ENCODE peak calls at places on chromosomes 7 and 10, in ten cellular contexts. Y, D, E, S, K, O, F, C, W and Z are unnamed samples.

GRCh38 chr7:7639847-7640220 is 718 bp upstream of the UMAD1 start:
- DNase-seq in Y (no peak), D (no peak), E (no peak), S (no peak), K (peak; percentile 28), O (peak; percentile 37), F (no peak), C (peak; percentile 21), W (peak; percentile 37), Z (no peak)

GRCh38 chr10:99346247-99346646 is 17.1 kb downstream of the CNNM1 start:
- DNase-seq in Y (no peak), D (no peak), E (no peak), S (no peak), K (peak; percentile 82), O (no peak), F (no peak), C (no peak), W (no peak), Z (no peak)

GRCh38 chr10:92720306-92721165 is 30.8 kb downstream of the HHEX start:
- DNase-seq in Y (no peak), D (no peak), E (no peak), S (no peak), K (no peak), O (no peak), F (no peak), C (no peak), W (no peak), Z (no peak)

GRCh38 chr7:142964502-142965246 is 2.5 kb upstream of the KEL start:
- DNase-seq in Y (no peak), D (no peak), E (no peak), S (no peak), K (no peak), O (no peak), F (no peak), C (no peak), W (no peak), Z (no peak)

GRCh38 chr10:47438857-47439474 is 44.9 kb downstream of the ANXA8 start:
- DNase-seq in Y (no peak), D (peak; percentile 63), E (no peak), S (peak; percentile 61), K (peak; percentile 71), O (no peak), F (peak; percentile 62), C (peak; percentile 81), W (peak; percentile 55), Z (peak; percentile 42)

GRCh38 chr7:163298-163695 is 29.1 kb upstream of the FAM20C start:
- DNase-seq in Y (no peak), D (no peak), E (no peak), S (no peak), K (no peak), O (no peak), F (no peak), C (no peak), W (no peak), Z (no peak)

GRCh38 chr10:79102056-79102874 is 33.5 kb downstream of the ZMIZ1 start:
- DNase-seq in Y (peak; percentile 66), D (peak; percentile 54), E (peak; percentile 85), S (peak; percentile 66), K (peak; percentile 78), O (no peak), F (no peak), C (peak; percentile 59), W (peak; percentile 64), Z (no peak)

GRCh38 chr7:116543664-116544063 is 18.8 kb downstream of the CAV1 start:
- DNase-seq in Y (no peak), D (no peak), E (no peak), S (no peak), K (no peak), O (no peak), F (no peak), C (no peak), W (no peak), Z (no peak)

GRCh38 chr10:102120142-102120986 is at the start of gene LDB1:
- DNase-seq in Y (peak; percentile 88), D (peak; percentile 82), E (peak; percentile 81), S (peak; percentile 80), K (peak; percentile 85), O (peak; percentile 76), F (peak; percentile 65), C (peak; percentile 81), W (peak; percentile 81), Z (no peak)

GRCh38 chr10:102119417-102120141 is 589 bp downstream of the LDB1 start:
- DNase-seq in Y (peak; percentile 85), D (peak; percentile 43), E (peak; percentile 88), S (peak; percentile 90), K (peak; percentile 88), O (peak; percentile 83), F (peak; percentile 59), C (peak; percentile 70), W (peak; percentile 82), Z (peak; percentile 85)

GRCh38 chr10:102122450-102122849 is 2.3 kb upstream of the LDB1 start:
- DNase-seq in Y (no peak), D (no peak), E (no peak), S (no peak), K (no peak), O (no peak), F (no peak), C (no peak), W (no peak), Z (no peak)

GRCh38 chr10:102121739-102122372 is 1.7 kb upstream of the LDB1 start:
- DNase-seq in Y (peak; percentile 49), D (no peak), E (peak; percentile 83), S (no peak), K (peak; percentile 63), O (no peak), F (no peak), C (no peak), W (peak; percentile 45), Z (no peak)

GRCh38 chr10:102120987-102121738 is 995 bp upstream of the LDB1 start:
- DNase-seq in Y (peak; percentile 69), D (peak; percentile 38), E (peak; percentile 95), S (peak; percentile 66), K (peak; percentile 82), O (peak; percentile 43), F (no peak), C (no peak), W (peak; percentile 66), Z (peak; percentile 81)
- TF ChIP-seq POLR2A in Y (no peak), D (no peak), E (no peak), S (no peak), K (no peak), O (no peak), F (no peak), C (no peak), W (peak; percentile 3), Z (peak; percentile 13)

DNA sequence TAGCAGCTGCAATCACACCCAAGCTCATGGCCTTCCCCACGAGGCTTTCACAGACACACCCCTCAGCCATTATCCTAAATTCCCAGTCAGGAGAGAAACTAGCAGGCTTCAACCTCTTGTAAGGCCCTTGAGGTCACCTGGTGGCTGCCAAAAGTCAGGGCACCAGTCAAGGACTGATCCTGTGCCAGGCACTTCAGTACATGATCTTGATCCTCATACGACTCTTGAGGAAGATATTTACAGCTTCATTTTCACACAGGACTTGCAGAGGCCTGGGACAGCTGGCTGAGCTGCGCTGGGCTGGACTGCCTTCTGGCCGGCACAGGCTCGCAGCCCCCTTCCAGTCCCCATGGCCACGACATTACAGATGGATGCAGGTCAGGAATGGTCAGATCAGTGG is 8.8 kb downstream of the PDAP1 start:
- DNase-seq in Y (no peak), D (no peak), E (no peak), S (no peak), K (no peak), O (no peak), F (no peak), C (no peak), W (no peak), Z (no peak)
- TF ChIP-seq POLR2A in Y (no peak), D (no peak), E (no peak), S (no peak), K (no peak), O (no peak), F (no peak), C (no peak), W (no peak), Z (no peak)

GRCh38 chr7:44798649-44799275 is 2.3 kb downstream of the PPIA start:
- DNase-seq in Y (no peak), D (no peak), E (no peak), S (no peak), K (no peak), O (no peak), F (no peak), C (no peak), W (no peak), Z (no peak)

GRCh38 chr7:44796504-44797328 is at the start of gene PPIA:
- DNase-seq in Y (peak; percentile 99), D (peak; percentile 99), E (peak; percentile 98), S (peak; percentile 99), K (peak; percentile 98), O (peak; percentile 97), F (peak; percentile 97), C (peak; percentile 99), W (peak; percentile 99), Z (peak; percentile 100)

GRCh38 chr7:44796034-44796503 is 412 bp upstream of the PPIA start:
- DNase-seq in Y (no peak), D (no peak), E (no peak), S (no peak), K (peak; percentile 62), O (peak; percentile 41), F (peak; percentile 16), C (no peak), W (no peak), Z (peak; percentile 85)

GRCh38 chr7:44799939-44800338 is 3.5 kb downstream of the PPIA start:
- DNase-seq in Y (no peak), D (no peak), E (no peak), S (no peak), K (no peak), O (no peak), F (no peak), C (no peak), W (no peak), Z (no peak)

GRCh38 chr7:44797329-44798258 is 1.1 kb downstream of the PPIA start:
- DNase-seq in Y (peak; percentile 91), D (peak; percentile 88), E (peak; percentile 86), S (peak; percentile 88), K (peak; percentile 95), O (peak; percentile 87), F (peak; percentile 64), C (peak; percentile 91), W (peak; percentile 93), Z (peak; percentile 86)
- TF ChIP-seq POLR2A in Y (peak; percentile 24), D (peak; percentile 47), E (peak; percentile 56), S (no peak), K (no peak), O (peak; percentile 21), F (no peak), C (no peak), W (peak; percentile 37), Z (peak; percentile 55)

DNA sequence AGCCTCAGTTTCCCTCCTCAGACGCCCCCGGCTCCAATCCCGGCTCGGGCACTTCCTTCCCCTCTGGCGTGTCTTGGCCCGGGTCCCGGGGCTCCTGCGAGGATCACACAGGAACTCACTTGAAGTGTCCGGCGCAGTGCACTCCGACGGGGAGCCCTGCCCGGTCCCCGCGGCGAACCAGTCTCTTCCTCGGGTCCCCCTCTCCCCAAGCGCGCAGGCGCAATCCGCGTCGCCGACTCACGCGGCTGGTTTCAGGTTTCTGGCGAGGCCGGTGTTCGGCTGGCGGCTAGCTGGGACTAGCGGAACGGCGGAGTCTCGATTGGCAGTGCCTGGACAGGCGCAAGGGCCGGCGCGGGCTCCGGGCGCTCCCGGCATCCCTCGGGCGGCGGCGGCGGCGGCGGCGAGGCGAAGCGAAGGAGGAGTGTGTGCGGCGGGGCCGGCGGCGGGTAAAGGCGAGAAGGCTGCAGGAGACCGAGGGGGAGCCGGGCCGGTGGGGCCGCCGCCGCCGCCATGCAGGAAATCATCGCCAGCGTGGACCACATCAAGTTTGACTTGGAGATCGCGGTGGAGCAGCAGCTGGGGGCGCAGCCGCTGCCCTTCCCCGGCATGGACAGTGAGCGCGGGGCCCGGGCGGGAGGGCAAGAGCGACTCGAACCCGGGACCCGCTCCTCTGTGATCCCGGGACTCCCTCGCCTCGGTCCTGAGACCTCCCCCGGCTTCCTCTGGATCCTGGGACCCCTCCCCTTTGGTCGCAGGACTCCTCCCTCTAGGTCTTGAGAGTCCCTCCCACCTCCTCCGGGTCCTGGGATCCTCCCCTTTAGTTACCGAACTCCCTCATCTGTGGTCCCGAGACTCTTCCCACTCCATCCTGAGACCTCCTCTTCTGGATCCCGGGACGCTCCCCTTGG is at the start of the genes CPSF4 and PTCD1:
- DNase-seq in Y (peak; percentile 96), D (peak; percentile 96), E (peak; percentile 93), S (peak; percentile 95), K (peak; percentile 97), O (peak; percentile 89), F (peak; percentile 85), C (peak; percentile 97), W (peak; percentile 96), Z (peak; percentile 98)
- TF ChIP-seq POLR2A in Y (peak; percentile 59), D (peak; percentile 62), E (peak; percentile 62), S (peak; percentile 22), K (peak; percentile 23), O (peak; percentile 45), F (peak; percentile 27), C (peak; percentile 34), W (peak; percentile 49), Z (peak; percentile 80)